ENCODE peak calls at places on chromosomes 6 and 20, in eight cellular contexts. Y is AG04449; P is NCI-H748 treated with DMSO at 0.1 percent for 48 hours; F is mesenchymal stem cell; N is HS-27A; D is stimulated activated CD8-positive, alpha-beta memory T cell treated with anti-CD3 and anti-CD28 coated beads, Interleukin-4, amount 100 ng/mL, for 24 hours; T is osteocyte; V is iPS DF 6.9. L is an unnamed sample.

GRCh38 chr20:19966840-19967239 is 50.3 kb upstream of the NAA20 start:
- DNase-seq in D (no peak), T (no peak), N (no peak), F (no peak), Y (no peak), P (peak; percentile 52), V (no peak), L (no peak)

GRCh38 chr6:35804996-35805736 is at the start of gene LHFPL5:
- DNase-seq in F (peak; percentile 42), D (peak; percentile 20), Y (no peak), P (peak; percentile 69), V (peak; percentile 45), T (no peak), N (no peak), L (no peak)

GRCh38 chr6:6131492-6132109 is 124.9 kb upstream of the NRN1 start:
- DNase-seq in Y (no peak), N (no peak), F (no peak), D (no peak), T (no peak), V (peak; percentile 37), P (no peak), L (no peak)

GRCh38 chr6:42050897-42051653 is 751 bp downstream of the TAF8 start:
- DNase-seq in D (no peak), Y (no peak), F (no peak), T (no peak), N (no peak), P (no peak), V (no peak), L (no peak)

GRCh38 chr6:24907959-24908358 is 27.8 kb downstream of the RIPOR2 start:
- DNase-seq in P (no peak), D (no peak), Y (no peak), F (no peak), N (no peak), T (no peak), V (no peak), L (no peak)

GRCh38 chr6:169985121-169986015 is 233.9 kb downstream of the ERMARD start:
- DNase-seq in T (no peak), V (no peak), P (no peak), Y (no peak), F (no peak), D (no peak), N (no peak), L (no peak)

GRCh38 chr6:3328796-3329195 is 70.0 kb downstream of the PSMG4 start:
- DNase-seq in Y (no peak), F (no peak), N (no peak), V (no peak), D (no peak), P (no peak), T (no peak), L (no peak)

GRCh38 chr20:1212607-1213396 is 9.5 kb downstream of the C20orf202 start:
- DNase-seq in P (peak; percentile 77), V (peak; percentile 73), T (no peak), F (peak; percentile 81), D (peak; percentile 45), Y (peak; percentile 14), N (no peak), L (no peak)

GRCh38 chr6:99119109-99120031 is 171.6 kb upstream of the FBXL4 start:
- DNase-seq in Y (no peak), V (peak; percentile 11), P (peak; percentile 55), D (no peak), F (peak; percentile 40), T (no peak), N (no peak), L (no peak)

GRCh38 chr6:32192608-32193039 is at the start of gene GPSM3:
- DNase-seq in P (no peak), F (peak; percentile 41), Y (no peak), D (no peak), N (no peak), V (no peak), T (no peak), L (no peak)

GRCh38 chr20:44050925-44051660 is 135.9 kb downstream of the JPH2 start:
- DNase-seq in D (no peak), F (no peak), V (no peak), Y (no peak), T (peak; percentile 74), N (no peak), P (no peak), L (no peak)

GRCh38 chr6:56400273-56400672 is 152.9 kb upstream of the COL21A1 start:
- DNase-seq in N (no peak), Y (no peak), D (no peak), V (no peak), F (no peak), P (peak; percentile 35), T (no peak), L (no peak)

GRCh38 chr20:58016779-58017178 is 211.7 kb downstream of the ANKRD60 start:
- DNase-seq in N (no peak), V (no peak), T (no peak), P (no peak), Y (no peak), D (no peak), F (no peak), L (no peak)

GRCh38 chr20:36720510-36720909 is 25.4 kb downstream of the NDRG3 start:
- DNase-seq in Y (no peak), V (no peak), P (no peak), D (no peak), T (no peak), F (peak; percentile 30), N (no peak), L (no peak)

GRCh38 chr6:148760568-148761531 is 14.0 kb downstream of the UST start:
- DNase-seq in P (no peak), V (no peak), D (peak; percentile 40), F (peak; percentile 89), T (peak; percentile 89), N (peak; percentile 50), Y (peak; percentile 90), L (no peak)

GRCh38 chr6:158869010-158869603 is 49.9 kb upstream of the EZR start:
- DNase-seq in V (no peak), P (peak; percentile 56), T (no peak), D (no peak), Y (no peak), N (no peak), F (no peak), L (no peak)

GRCh38 chr20:62602550-62602949 is 39.8 kb upstream of the SLCO4A1 start:
- DNase-seq in V (no peak), D (no peak), N (no peak), F (no peak), T (no peak), Y (no peak), P (no peak), L (no peak)

GRCh38 chr20:11459090-11459877 is 458.4 kb upstream of the BTBD3 start:
- DNase-seq in T (no peak), P (no peak), N (no peak), D (no peak), Y (no peak), V (no peak), F (peak; percentile 32), L (no peak)